ENCODE peak calls at places on chromosomes 16 and 17, in ten cellular contexts. One of them, this sample, is unnamed.

GRCh38 chr17:62898239-62898864 is 67.7 kb upstream of the TANC2 start:
- DNase-seq in KG1: no peak
- DNase-seq in activated CD8-positive, alpha-beta memory T cell treated with anti-CD3 and anti-CD28 coated beads for 1 hour: no peak
- DNase-seq in left colon: no peak
- DNase-seq in skeletal muscle cell: no peak
- DNase-seq in naive B cell: no peak
- DNase-seq in NCI-H1436: no peak
- DNase-seq in CD8-positive, alpha-beta T cell: no peak
- DNase-seq in choroid plexus epithelial cell: peak
- DNase-seq in central memory CD8-positive, alpha-beta T cell: no peak
- DNase-seq in this sample: no peak

GRCh38 chr17:7380855-7381683 is at the start of gene TNK1:
- DNase-seq in left colon: peak
- DNase-seq in naive B cell: no peak
- DNase-seq in central memory CD8-positive, alpha-beta T cell: no peak
- DNase-seq in NCI-H1436: no peak
- DNase-seq in choroid plexus epithelial cell: no peak
- DNase-seq in activated CD8-positive, alpha-beta memory T cell treated with anti-CD3 and anti-CD28 coated beads for 1 hour: no peak
- DNase-seq in skeletal muscle cell: no peak
- DNase-seq in CD8-positive, alpha-beta T cell: no peak
- DNase-seq in KG1: no peak
- DNase-seq in this sample: no peak

GRCh38 chr17:718075-718474 is 3.4 kb upstream of the VPS53 start:
- DNase-seq in KG1: no peak
- DNase-seq in naive B cell: no peak
- DNase-seq in activated CD8-positive, alpha-beta memory T cell treated with anti-CD3 and anti-CD28 coated beads for 1 hour: no peak
- DNase-seq in skeletal muscle cell: no peak
- DNase-seq in CD8-positive, alpha-beta T cell: no peak
- DNase-seq in left colon: no peak
- DNase-seq in choroid plexus epithelial cell: no peak
- DNase-seq in central memory CD8-positive, alpha-beta T cell: no peak
- DNase-seq in NCI-H1436: no peak
- DNase-seq in this sample: no peak

GRCh38 chr16:88736088-88736487 is 29.8 kb downstream of the CTU2 start:
- DNase-seq in central memory CD8-positive, alpha-beta T cell: no peak
- DNase-seq in choroid plexus epithelial cell: no peak
- DNase-seq in left colon: no peak
- DNase-seq in activated CD8-positive, alpha-beta memory T cell treated with anti-CD3 and anti-CD28 coated beads for 1 hour: no peak
- DNase-seq in skeletal muscle cell: no peak
- DNase-seq in CD8-positive, alpha-beta T cell: no peak
- DNase-seq in NCI-H1436: no peak
- DNase-seq in naive B cell: no peak
- DNase-seq in KG1: no peak
- DNase-seq in this sample: no peak

GRCh38 chr17:78257810-78258322 is 26.4 kb downstream of the TMEM235 start:
- DNase-seq in CD8-positive, alpha-beta T cell: no peak
- DNase-seq in KG1: peak
- DNase-seq in left colon: no peak
- DNase-seq in choroid plexus epithelial cell: peak
- DNase-seq in activated CD8-positive, alpha-beta memory T cell treated with anti-CD3 and anti-CD28 coated beads for 1 hour: no peak
- DNase-seq in skeletal muscle cell: no peak
- DNase-seq in NCI-H1436: no peak
- DNase-seq in naive B cell: peak
- DNase-seq in central memory CD8-positive, alpha-beta T cell: no peak
- DNase-seq in this sample: no peak

GRCh38 chr16:995087-995486 is 13.5 kb downstream of the SOX8 start:
- DNase-seq in left colon: no peak
- DNase-seq in skeletal muscle cell: peak
- DNase-seq in NCI-H1436: no peak
- DNase-seq in central memory CD8-positive, alpha-beta T cell: no peak
- DNase-seq in activated CD8-positive, alpha-beta memory T cell treated with anti-CD3 and anti-CD28 coated beads for 1 hour: no peak
- DNase-seq in choroid plexus epithelial cell: peak
- DNase-seq in naive B cell: no peak
- DNase-seq in KG1: no peak
- DNase-seq in CD8-positive, alpha-beta T cell: no peak
- DNase-seq in this sample: no peak

GRCh38 chr17:47707056-47707791 is 13.3 kb downstream of the TBKBP1 start:
- DNase-seq in choroid plexus epithelial cell: no peak
- DNase-seq in CD8-positive, alpha-beta T cell: no peak
- DNase-seq in activated CD8-positive, alpha-beta memory T cell treated with anti-CD3 and anti-CD28 coated beads for 1 hour: no peak
- DNase-seq in left colon: no peak
- DNase-seq in central memory CD8-positive, alpha-beta T cell: no peak
- DNase-seq in NCI-H1436: no peak
- DNase-seq in KG1: no peak
- DNase-seq in skeletal muscle cell: no peak
- DNase-seq in naive B cell: no peak
- DNase-seq in this sample: no peak

GRCh38 chr17:19709841-19710240 is 6.5 kb downstream of the SLC47A2 start:
- DNase-seq in NCI-H1436: no peak
- DNase-seq in central memory CD8-positive, alpha-beta T cell: no peak
- DNase-seq in skeletal muscle cell: no peak
- DNase-seq in left colon: no peak
- DNase-seq in choroid plexus epithelial cell: no peak
- DNase-seq in naive B cell: no peak
- DNase-seq in KG1: no peak
- DNase-seq in CD8-positive, alpha-beta T cell: no peak
- DNase-seq in activated CD8-positive, alpha-beta memory T cell treated with anti-CD3 and anti-CD28 coated beads for 1 hour: no peak
- DNase-seq in this sample: no peak

GRCh38 chr16:710500-711075 is 4.3 kb upstream of the METRN start:
- DNase-seq in left colon: no peak
- DNase-seq in activated CD8-positive, alpha-beta memory T cell treated with anti-CD3 and anti-CD28 coated beads for 1 hour: no peak
- DNase-seq in KG1: no peak
- DNase-seq in skeletal muscle cell: no peak
- DNase-seq in central memory CD8-positive, alpha-beta T cell: no peak
- DNase-seq in choroid plexus epithelial cell: no peak
- DNase-seq in NCI-H1436: no peak
- DNase-seq in naive B cell: no peak
- DNase-seq in CD8-positive, alpha-beta T cell: no peak
- DNase-seq in this sample: no peak

GRCh38 chr17:73083432-73083831 is 9.1 kb downstream of the SLC39A11 start:
- DNase-seq in central memory CD8-positive, alpha-beta T cell: no peak
- DNase-seq in left colon: no peak
- DNase-seq in choroid plexus epithelial cell: no peak
- DNase-seq in NCI-H1436: no peak
- DNase-seq in CD8-positive, alpha-beta T cell: no peak
- DNase-seq in skeletal muscle cell: no peak
- DNase-seq in KG1: no peak
- DNase-seq in naive B cell: no peak
- DNase-seq in activated CD8-positive, alpha-beta memory T cell treated with anti-CD3 and anti-CD28 coated beads for 1 hour: no peak
- DNase-seq in this sample: no peak

GRCh38 chr16:47777191-47777590 is 316.1 kb downstream of the PHKB start:
- DNase-seq in NCI-H1436: no peak
- DNase-seq in naive B cell: no peak
- DNase-seq in left colon: no peak
- DNase-seq in skeletal muscle cell: peak
- DNase-seq in activated CD8-positive, alpha-beta memory T cell treated with anti-CD3 and anti-CD28 coated beads for 1 hour: no peak
- DNase-seq in choroid plexus epithelial cell: peak
- DNase-seq in central memory CD8-positive, alpha-beta T cell: no peak
- DNase-seq in KG1: no peak
- DNase-seq in CD8-positive, alpha-beta T cell: no peak
- DNase-seq in this sample: no peak

This sample was measured in occipital lobe.